ENCODE peak calls at places on chromosomes 7 and 10, in four cellular contexts. O is heart left ventricle, T is AG04449, K is fibroblast of mammary gland. B is an unnamed sample.

GRCh38 chr10:80454526-80455460 is 683 bp downstream of the TSPAN14 start:
- DNase-seq in O (peak; percentile 52), T (no peak), K (no peak), B (peak; percentile 46)

GRCh38 chr10:108132303-108132702 is 967.8 kb upstream of the SORCS1 start:
- DNase-seq in O (no peak), T (no peak), K (no peak), B (no peak)

GRCh38 chr7:114243646-114244045 is 171.0 kb upstream of the FOXP2 start:
- DNase-seq in O (no peak), T (no peak), K (no peak), B (no peak)

GRCh38 chr10:132109341-132110072 is 43.8 kb downstream of the JAKMIP3 start:
- DNase-seq in O (peak; percentile 18), T (no peak), K (peak; percentile 45), B (no peak)

GRCh38 chr10:63819753-63820347 is 298.6 kb downstream of the REEP3 start:
- DNase-seq in O (peak; percentile 69), T (peak; percentile 12), K (peak; percentile 77), B (no peak)

GRCh38 chr7:42192851-42193456 is 44.1 kb downstream of the GLI3 start:
- DNase-seq in O (no peak), T (no peak), K (no peak), B (no peak)

GRCh38 chr7:40654171-40654570 is 519.4 kb downstream of the SUGCT start:
- DNase-seq in O (no peak), T (no peak), K (no peak), B (no peak)

GRCh38 chr10:126036515-126036914 is 140.2 kb downstream of the FANK1 start:
- DNase-seq in O (no peak), T (no peak), K (no peak), B (no peak)

GRCh38 chr10:115657161-115657850 is 564.1 kb downstream of the ATRNL1 start:
- DNase-seq in O (no peak), T (no peak), K (no peak), B (no peak)

GRCh38 chr7:18241543-18242231 is 214.0 kb upstream of the PRPS1L1 start:
- DNase-seq in O (no peak), T (no peak), K (no peak), B (no peak)

GRCh38 chr10:122208616-122209430 is 62.3 kb upstream of the BTBD16 start:
- DNase-seq in O (no peak), T (no peak), K (no peak), B (no peak)

GRCh38 chr7:101411477-101411954 is 48.8 kb downstream of the COL26A1 start:
- DNase-seq in O (no peak), T (no peak), K (no peak), B (no peak)

GRCh38 chr10:51960494-51960895 is 261.1 kb upstream of the CSTF2T start:
- DNase-seq in O (no peak), T (no peak), K (peak; percentile 84), B (no peak)

GRCh38 chr7:137944168-137944567 is 57.7 kb downstream of the CREB3L2 start:
- DNase-seq in O (no peak), T (no peak), K (peak; percentile 58), B (no peak)

GRCh38 chr7:158650821-158651225 is 53.8 kb downstream of the NCAPG2 start:
- DNase-seq in O (no peak), T (peak; percentile 24), K (peak; percentile 96), B (no peak)

GRCh38 chr7:25353191-25353590 is 124.9 kb upstream of the NPVF start:
- DNase-seq in O (no peak), T (no peak), K (no peak), B (no peak)

GRCh38 chr10:30231709-30232108 is 117.4 kb downstream of the MTPAP start:
- DNase-seq in O (no peak), T (no peak), K (no peak), B (no peak)

GRCh38 chr10:61763778-61764177 is 101.0 kb downstream of the CABCOCO1 start:
- DNase-seq in O (no peak), T (no peak), K (no peak), B (no peak)

GRCh38 chr7:3978839-3979238 is 677.8 kb downstream of the SDK1 start:
- DNase-seq in O (no peak), T (no peak), K (no peak), B (no peak)

GRCh38 chr7:16926283-16926682 is 44.5 kb upstream of the AGR3 start:
- DNase-seq in O (peak; percentile 15), T (no peak), K (peak; percentile 69), B (no peak)

GRCh38 chr10:17059197-17059688 is 70.4 kb downstream of the CUBN start:
- DNase-seq in O (no peak), T (peak; percentile 88), K (peak; percentile 96), B (no peak)

GRCh38 chr7:151773795-151774194 is 103.1 kb downstream of the PRKAG2 start:
- DNase-seq in O (no peak), T (no peak), K (no peak), B (no peak)

GRCh38 chr7:73906874-73907273 is 45.9 kb downstream of the TMEM270 start:
- DNase-seq in O (no peak), T (no peak), K (no peak), B (peak; percentile 4)

GRCh38 chr7:44473295-44473694 is 17.2 kb downstream of the NUDCD3 start:
- DNase-seq in O (no peak), T (no peak), K (peak; percentile 32), B (no peak)

GRCh38 chr7:155883491-155884224 is 71.4 kb upstream of the SHH start:
- DNase-seq in O (peak; percentile 3), T (no peak), K (no peak), B (no peak)

GRCh38 chr10:60236869-60237524 is 152.7 kb downstream of the ANK3 start:
- DNase-seq in O (peak; percentile 54), T (no peak), K (peak; percentile 67), B (peak; percentile 57)

GRCh38 chr10:37752309-37752875 is 105.0 kb downstream of the ZNF248 start:
- DNase-seq in O (no peak), T (no peak), K (no peak), B (no peak)

GRCh38 chr7:151308791-151309190 is 32.8 kb upstream of the NUB1 start:
- DNase-seq in O (no peak), T (no peak), K (no peak), B (no peak)

GRCh38 chr7:87653178-87653577 is 25.0 kb downstream of the RUNDC3B start:
- DNase-seq in O (no peak), T (no peak), K (no peak), B (no peak)

DNA sequence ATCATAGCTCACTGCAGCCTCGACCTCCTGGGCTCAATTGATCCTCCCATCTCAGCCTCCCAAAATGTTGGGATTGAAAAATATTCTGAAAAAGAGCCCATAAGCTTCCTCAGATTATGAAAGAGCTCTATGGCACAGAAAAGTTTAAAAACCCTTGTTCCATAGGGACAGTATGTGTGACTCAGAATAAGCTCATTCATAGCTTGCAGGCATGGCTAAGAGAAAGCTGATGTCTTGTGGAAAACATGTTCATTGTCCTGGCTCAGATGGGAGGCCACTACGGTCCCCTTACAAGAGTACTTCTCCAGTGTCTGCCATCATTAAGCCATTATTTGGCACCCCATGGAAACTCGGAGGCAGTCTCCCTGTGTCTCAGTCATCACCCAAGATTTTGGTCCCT is 64.0 kb downstream of the CCDC3 start:
- DNase-seq in O (no peak), T (no peak), K (peak; percentile 29), B (no peak)
- TF ChIP-seq CTCF in O (no peak), T (no peak), K (no peak), B (no peak)

DNA sequence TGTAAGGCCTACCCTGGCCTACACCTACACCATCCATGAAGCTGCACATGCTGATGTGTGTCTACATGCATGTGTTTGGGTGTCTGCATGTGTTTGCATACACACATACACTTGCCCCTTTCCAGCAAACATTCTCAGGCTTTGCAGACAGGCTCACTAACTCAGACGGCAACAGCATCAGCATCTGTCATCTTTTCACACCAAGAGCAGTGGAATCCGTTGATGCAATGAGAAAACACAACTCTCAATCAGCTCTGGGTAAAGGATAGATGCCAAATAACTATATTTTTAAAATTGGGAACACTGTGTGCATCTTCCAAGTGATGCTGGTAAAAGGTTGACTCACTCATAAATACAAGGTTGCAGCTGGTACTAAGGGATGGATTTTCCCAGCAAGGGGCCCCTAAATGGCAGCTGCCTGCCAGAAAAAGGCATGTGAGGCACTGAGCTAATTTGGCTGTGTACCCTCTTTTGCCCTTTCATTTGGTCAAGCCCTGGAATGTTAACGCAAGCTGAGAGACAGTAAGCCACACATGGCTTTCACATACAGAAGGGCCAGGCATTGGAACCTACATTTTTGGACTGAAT is 296.3 kb upstream of the NPSR1 start:
- DNase-seq in O (no peak), T (no peak), K (no peak), B (no peak)
- TF ChIP-seq CTCF in O (no peak), T (no peak), K (no peak), B (no peak)

DNA sequence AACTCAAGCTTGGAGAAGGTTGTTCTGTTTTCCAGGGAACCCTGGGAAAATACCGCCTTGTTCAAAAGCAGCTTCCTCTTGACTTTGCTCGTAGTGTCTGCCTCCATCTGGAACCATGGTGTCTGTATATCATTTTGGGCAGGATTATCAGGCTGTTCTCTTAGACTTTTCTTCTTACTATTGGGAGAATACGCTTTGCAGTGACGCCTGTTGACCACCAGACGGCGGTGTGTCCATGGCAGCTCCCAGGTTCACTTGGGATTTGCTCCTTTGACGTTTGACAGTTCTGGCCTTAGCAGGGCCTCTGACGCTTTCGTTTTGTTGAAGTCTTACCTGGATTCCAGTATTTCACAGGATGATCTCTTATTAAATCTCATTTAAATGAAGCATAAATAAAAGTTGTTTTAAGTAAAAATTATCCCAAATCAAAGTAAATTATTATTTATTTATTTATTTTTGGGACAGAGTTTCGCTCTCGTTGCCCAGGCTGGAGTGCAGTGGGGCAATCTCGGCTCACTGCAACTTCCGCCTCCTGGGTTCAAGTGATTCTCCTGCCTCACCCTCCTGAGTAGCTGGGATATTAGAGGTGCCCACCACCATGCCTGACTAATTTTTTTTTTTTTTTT is 41.8 kb upstream of the GJD4 start:
- DNase-seq in O (peak; percentile 52), T (no peak), K (peak; percentile 81), B (no peak)
- TF ChIP-seq CTCF in O (peak; percentile 94), T (peak; percentile 95), K (peak; percentile 100), B (peak; percentile 99)

GRCh38 chr7:80028717-80029116 is 105.9 kb upstream of the GNAI1 start:
- DNase-seq in O (no peak), T (no peak), K (no peak), B (no peak)
- TF ChIP-seq CTCF in O (no peak), T (no peak), K (no peak), B (no peak)

GRCh38 chr7:6489612-6490011 is 41.9 kb upstream of the DAGLB start:
- DNase-seq in O (no peak), T (no peak), K (no peak), B (no peak)
- TF ChIP-seq CTCF in O (no peak), T (no peak), K (no peak), B (no peak)

DNA sequence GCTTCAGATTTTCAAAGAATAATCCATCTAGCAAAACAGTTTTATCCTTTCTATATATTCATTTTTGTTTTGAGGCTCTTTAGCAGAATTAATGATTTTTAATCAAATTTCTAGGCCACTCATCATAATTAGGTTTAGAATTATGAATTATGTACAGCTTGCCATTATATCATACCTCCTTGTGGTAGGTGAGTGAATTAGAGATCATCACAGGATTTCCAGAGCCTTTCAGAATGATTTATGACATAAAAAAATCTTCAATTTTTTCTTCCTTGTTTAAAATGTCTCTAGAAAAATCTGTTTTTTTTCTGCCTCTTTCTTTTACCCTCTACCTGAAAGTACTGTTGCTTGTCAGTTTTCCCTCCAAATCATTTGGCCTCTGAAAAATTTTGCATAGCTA is 433.3 kb downstream of the LRMDA start:
- DNase-seq in O (no peak), T (no peak), K (no peak), B (no peak)
- TF ChIP-seq CTCF in O (no peak), T (no peak), K (no peak), B (no peak)

B was measured in activated B cell treated with CpG ODN at 0.5 μM for 24 hours.